ENCODE peak calls at places on chromosomes 5 and 9, in eight cellular contexts. One of them, this sample, is unnamed.

GRCh38 chr5:92518318-92518913 is 1062.6 kb downstream of the NR2F1-AS1 start:
- DNase-seq in uterus: no peak
- DNase-seq in heart left ventricle: no peak
- DNase-seq in ovary: no peak
- DNase-seq in H1: no peak
- DNase-seq in NB4: peak; percentile 31
- DNase-seq in A549: peak; percentile 13
- DNase-seq in body of pancreas: peak; percentile 25
- DNase-seq in this sample: no peak

GRCh38 chr5:72082048-72082447 is 25.2 kb upstream of the MAP1B start:
- DNase-seq in ovary: no peak
- DNase-seq in NB4: no peak
- DNase-seq in heart left ventricle: no peak
- DNase-seq in uterus: no peak
- DNase-seq in A549: no peak
- DNase-seq in body of pancreas: no peak
- DNase-seq in H1: no peak
- DNase-seq in this sample: no peak

GRCh38 chr5:95583992-95584391 is 29.1 kb downstream of the ARSK start:
- DNase-seq in NB4: no peak
- DNase-seq in uterus: no peak
- DNase-seq in H1: no peak
- DNase-seq in A549: no peak
- DNase-seq in heart left ventricle: no peak
- DNase-seq in ovary: no peak
- DNase-seq in body of pancreas: no peak
- DNase-seq in this sample: no peak

GRCh38 chr5:150763023-150763793 is 4.4 kb upstream of the DCTN4 start:
- DNase-seq in NB4: peak; percentile 98
- DNase-seq in body of pancreas: peak; percentile 61
- DNase-seq in heart left ventricle: peak; percentile 61
- DNase-seq in A549: no peak
- DNase-seq in ovary: peak; percentile 62
- DNase-seq in H1: no peak
- DNase-seq in uterus: peak; percentile 78
- DNase-seq in this sample: no peak

GRCh38 chr5:61280205-61280604 is 51.9 kb upstream of the ZSWIM6 start:
- DNase-seq in ovary: no peak
- DNase-seq in body of pancreas: peak; percentile 45
- DNase-seq in H1: no peak
- DNase-seq in A549: no peak
- DNase-seq in uterus: no peak
- DNase-seq in NB4: no peak
- DNase-seq in heart left ventricle: no peak
- DNase-seq in this sample: no peak

GRCh38 chr9:107214915-107215314 is 68.2 kb upstream of the RAD23B start:
- DNase-seq in heart left ventricle: no peak
- DNase-seq in A549: no peak
- DNase-seq in uterus: no peak
- DNase-seq in ovary: no peak
- DNase-seq in H1: no peak
- DNase-seq in NB4: no peak
- DNase-seq in body of pancreas: no peak
- DNase-seq in this sample: no peak

GRCh38 chr9:129561594-129562281 is 59.2 kb downstream of the C9orf50 start:
- DNase-seq in A549: no peak
- DNase-seq in NB4: no peak
- DNase-seq in H1: no peak
- DNase-seq in uterus: no peak
- DNase-seq in body of pancreas: peak; percentile 40
- DNase-seq in heart left ventricle: no peak
- DNase-seq in ovary: peak; percentile 60
- DNase-seq in this sample: no peak

GRCh38 chr9:129770741-129771140 is 17.9 kb upstream of the PTGES start:
- DNase-seq in body of pancreas: peak; percentile 20
- DNase-seq in A549: no peak
- DNase-seq in heart left ventricle: no peak
- DNase-seq in uterus: no peak
- DNase-seq in ovary: no peak
- DNase-seq in H1: no peak
- DNase-seq in NB4: no peak
- DNase-seq in this sample: no peak

GRCh38 chr5:153523831-153524230 is 33.4 kb downstream of the GRIA1 start:
- DNase-seq in heart left ventricle: peak; percentile 43
- DNase-seq in body of pancreas: peak; percentile 16
- DNase-seq in A549: no peak
- DNase-seq in H1: no peak
- DNase-seq in uterus: no peak
- DNase-seq in NB4: no peak
- DNase-seq in ovary: no peak
- DNase-seq in this sample: no peak

GRCh38 chr5:134436523-134437339 is 25.1 kb upstream of the CDKN2AIPNL start:
- DNase-seq in H1: no peak
- DNase-seq in ovary: no peak
- DNase-seq in NB4: peak; percentile 87
- DNase-seq in uterus: peak; percentile 54
- DNase-seq in A549: peak; percentile 41
- DNase-seq in body of pancreas: peak; percentile 86
- DNase-seq in heart left ventricle: peak; percentile 73
- DNase-seq in this sample: peak; percentile 48

GRCh38 chr5:153659337-153659736 is 168.9 kb downstream of the GRIA1 start:
- DNase-seq in body of pancreas: no peak
- DNase-seq in A549: no peak
- DNase-seq in uterus: no peak
- DNase-seq in H1: no peak
- DNase-seq in ovary: no peak
- DNase-seq in NB4: no peak
- DNase-seq in heart left ventricle: no peak
- DNase-seq in this sample: no peak

GRCh38 chr5:108059334-108059733 is 322.6 kb downstream of the FBXL17 start:
- DNase-seq in heart left ventricle: no peak
- DNase-seq in ovary: no peak
- DNase-seq in uterus: no peak
- DNase-seq in body of pancreas: no peak
- DNase-seq in A549: no peak
- DNase-seq in NB4: no peak
- DNase-seq in H1: no peak
- DNase-seq in this sample: no peak

GRCh38 chr9:110994771-110995241 is 43.5 kb downstream of the LPAR1 start:
- DNase-seq in NB4: no peak
- DNase-seq in H1: no peak
- DNase-seq in A549: no peak
- DNase-seq in heart left ventricle: no peak
- DNase-seq in body of pancreas: no peak
- DNase-seq in uterus: no peak
- DNase-seq in ovary: no peak
- DNase-seq in this sample: no peak

GRCh38 chr5:172370648-172371248 is 83.6 kb downstream of the SH3PXD2B start:
- DNase-seq in ovary: no peak
- DNase-seq in A549: peak; percentile 23
- DNase-seq in uterus: no peak
- DNase-seq in body of pancreas: peak; percentile 68
- DNase-seq in H1: no peak
- DNase-seq in heart left ventricle: no peak
- DNase-seq in NB4: peak; percentile 61
- DNase-seq in this sample: no peak

GRCh38 chr5:96885518-96886338 is 9.4 kb downstream of the ERAP2 start:
- DNase-seq in ovary: no peak
- DNase-seq in A549: no peak
- DNase-seq in H1: no peak
- DNase-seq in uterus: no peak
- DNase-seq in heart left ventricle: no peak
- DNase-seq in body of pancreas: no peak
- DNase-seq in NB4: peak; percentile 73
- DNase-seq in this sample: no peak

GRCh38 chr9:122226758-122227575 is 1.8 kb downstream of the LHX6 start:
- DNase-seq in body of pancreas: no peak
- DNase-seq in A549: no peak
- DNase-seq in H1: no peak
- DNase-seq in NB4: no peak
- DNase-seq in ovary: no peak
- DNase-seq in heart left ventricle: no peak
- DNase-seq in uterus: no peak
- DNase-seq in this sample: no peak

GRCh38 chr5:137617806-137618205 is 118.1 kb downstream of the KLHL3 start:
- DNase-seq in H1: no peak
- DNase-seq in uterus: no peak
- DNase-seq in A549: no peak
- DNase-seq in NB4: no peak
- DNase-seq in ovary: no peak
- DNase-seq in heart left ventricle: no peak
- DNase-seq in body of pancreas: no peak
- DNase-seq in this sample: no peak

GRCh38 chr9:128946945-128947422 is 419 bp downstream of the DOLK start:
- DNase-seq in H1: no peak
- DNase-seq in ovary: no peak
- DNase-seq in A549: no peak
- DNase-seq in heart left ventricle: peak; percentile 47
- DNase-seq in body of pancreas: peak; percentile 64
- DNase-seq in uterus: no peak
- DNase-seq in NB4: no peak
- DNase-seq in this sample: no peak

GRCh38 chr5:67992919-67993318 is 222.6 kb upstream of the PIK3R1 start:
- DNase-seq in body of pancreas: no peak
- DNase-seq in A549: no peak
- DNase-seq in NB4: no peak
- DNase-seq in uterus: no peak
- DNase-seq in ovary: no peak
- DNase-seq in heart left ventricle: no peak
- DNase-seq in H1: no peak
- DNase-seq in this sample: no peak

DNA sequence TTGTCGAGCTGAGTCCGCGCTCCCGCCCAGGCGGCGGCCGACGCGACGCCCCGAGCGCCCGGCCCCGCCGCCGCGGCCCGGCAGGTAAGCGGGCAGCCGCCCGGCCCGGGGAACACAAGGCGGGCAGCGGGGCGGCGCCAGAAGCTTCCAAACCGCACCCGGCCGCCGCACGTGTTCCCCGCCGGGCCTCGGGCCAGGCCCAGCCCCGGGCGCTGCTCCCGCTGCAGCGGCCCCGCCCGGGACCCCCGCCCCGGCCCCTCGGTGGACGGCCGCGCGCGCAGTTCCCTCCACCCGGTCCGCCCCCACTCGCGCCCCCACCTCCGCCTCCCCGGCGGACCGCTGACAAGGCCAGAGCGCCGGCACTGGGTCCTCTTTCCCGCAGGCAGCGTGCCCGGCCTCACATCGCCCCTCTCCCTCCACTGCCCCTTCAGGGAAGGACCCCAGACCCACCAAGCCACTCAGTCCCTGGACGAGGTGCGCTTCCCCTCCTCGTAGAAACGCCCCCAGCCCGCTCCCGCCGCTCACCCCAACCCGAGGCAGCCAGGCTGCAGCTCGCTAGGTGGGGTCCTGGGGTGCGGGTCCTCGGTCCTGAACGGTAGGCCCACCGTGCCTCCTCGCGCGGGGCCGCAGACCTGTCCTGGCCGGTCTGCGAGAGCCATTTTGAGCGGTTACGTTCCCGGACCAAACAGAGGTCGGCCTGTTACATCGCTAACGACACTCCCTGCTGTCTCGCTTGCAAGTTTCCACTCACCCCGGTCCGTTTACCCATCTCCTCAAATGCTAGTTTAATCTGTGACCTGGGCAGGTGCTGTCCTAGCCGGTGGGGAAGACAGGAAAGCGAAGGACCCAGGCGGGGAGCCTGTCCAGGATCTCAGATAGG is 475 bp downstream of the WDR5 start:
- DNase-seq in body of pancreas: peak; percentile 23
- DNase-seq in ovary: no peak
- DNase-seq in uterus: peak; percentile 40
- DNase-seq in A549: peak; percentile 18
- DNase-seq in NB4: peak; percentile 41
- DNase-seq in heart left ventricle: peak; percentile 55
- DNase-seq in H1: no peak
- DNase-seq in this sample: no peak
- TF ChIP-seq POLR2A in body of pancreas: no peak
- TF ChIP-seq POLR2A in ovary: no peak
- TF ChIP-seq POLR2A in uterus: no peak
- TF ChIP-seq POLR2A in A549: peak; percentile 61
- TF ChIP-seq POLR2A in NB4: no peak
- TF ChIP-seq POLR2A in heart left ventricle: no peak
- TF ChIP-seq POLR2A in H1: no peak
- TF ChIP-seq POLR2A in this sample: no peak

GRCh38 chr5:177554474-177555111 is at the start of gene FAM193B:
- DNase-seq in A549: peak; percentile 99
- DNase-seq in body of pancreas: peak; percentile 96
- DNase-seq in ovary: peak; percentile 96
- DNase-seq in heart left ventricle: peak; percentile 95
- DNase-seq in H1: peak; percentile 77
- DNase-seq in uterus: peak; percentile 95
- DNase-seq in NB4: peak; percentile 94
- DNase-seq in this sample: peak; percentile 76
- TF ChIP-seq CTCF in A549: peak; percentile 8
- TF ChIP-seq CTCF in body of pancreas: peak; percentile 6
- TF ChIP-seq CTCF in ovary: no peak
- TF ChIP-seq CTCF in heart left ventricle: peak; percentile 38
- TF ChIP-seq CTCF in H1: peak; percentile 13
- TF ChIP-seq CTCF in uterus: no peak
- TF ChIP-seq CTCF in NB4: peak; percentile 19
- TF ChIP-seq CTCF in this sample: no peak

DNA sequence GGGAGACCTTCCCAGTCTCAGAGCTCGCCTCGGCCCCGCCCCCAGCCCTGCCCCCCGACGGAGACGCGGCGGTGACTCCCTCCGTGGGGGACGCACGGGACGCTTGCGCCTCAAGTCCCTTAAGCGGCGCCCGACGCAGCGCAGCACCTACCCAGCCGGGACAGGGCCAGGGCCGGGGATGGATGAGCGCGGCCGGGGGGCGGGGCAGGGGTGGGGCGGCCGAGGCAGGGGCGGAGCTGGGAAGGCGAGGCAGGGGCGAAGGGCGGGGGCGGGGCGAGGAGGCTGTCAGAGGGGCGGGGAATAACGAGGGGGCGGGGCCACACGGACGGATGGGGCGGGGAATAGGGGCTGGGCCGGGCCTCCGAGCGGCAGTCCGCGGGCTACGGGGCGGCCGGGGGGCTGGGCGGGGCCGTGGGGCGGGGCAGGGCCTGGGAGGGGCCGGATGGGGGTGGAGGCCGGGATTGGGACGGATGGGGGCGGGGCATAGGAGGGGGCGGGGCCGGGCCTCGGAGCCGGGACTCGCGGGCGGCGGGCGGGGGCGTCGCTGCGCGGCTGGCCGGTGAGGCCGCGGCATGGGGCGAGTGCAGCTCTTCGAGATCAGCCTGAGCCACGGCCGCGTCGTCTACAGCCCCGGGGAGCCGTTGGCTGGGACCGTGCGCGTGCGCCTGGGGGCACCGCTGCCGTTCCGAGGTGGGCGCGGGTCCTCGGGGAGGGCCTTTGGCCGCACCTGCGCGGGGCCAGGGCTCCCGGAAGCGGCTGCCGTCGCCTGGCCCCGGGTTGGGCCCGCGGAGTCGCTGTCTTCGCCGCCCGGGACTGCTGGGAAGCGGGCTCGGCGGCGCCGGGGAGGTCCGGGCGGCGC is at the start of gene ARRDC1:
- DNase-seq in ovary: peak; percentile 90
- DNase-seq in NB4: peak; percentile 96
- DNase-seq in uterus: peak; percentile 90
- DNase-seq in heart left ventricle: peak; percentile 96
- DNase-seq in H1: peak; percentile 86
- DNase-seq in body of pancreas: peak; percentile 93
- DNase-seq in A549: peak; percentile 66
- DNase-seq in this sample: peak; percentile 92
- TF ChIP-seq POLR2A in ovary: peak; percentile 28
- TF ChIP-seq POLR2A in NB4: peak; percentile 73
- TF ChIP-seq POLR2A in uterus: peak; percentile 11
- TF ChIP-seq POLR2A in heart left ventricle: no peak
- TF ChIP-seq POLR2A in H1: no peak
- TF ChIP-seq POLR2A in body of pancreas: peak; percentile 88
- TF ChIP-seq POLR2A in A549: peak; percentile 78
- TF ChIP-seq POLR2A in this sample: no peak

GRCh38 chr5:2701592-2701991 is 49.9 kb downstream of the IRX2 start:
- DNase-seq in body of pancreas: no peak
- DNase-seq in uterus: no peak
- DNase-seq in A549: no peak
- DNase-seq in ovary: no peak
- DNase-seq in NB4: no peak
- DNase-seq in H1: no peak
- DNase-seq in heart left ventricle: no peak
- DNase-seq in this sample: no peak
- TF ChIP-seq CTCF in body of pancreas: no peak
- TF ChIP-seq CTCF in uterus: no peak
- TF ChIP-seq CTCF in A549: no peak
- TF ChIP-seq CTCF in ovary: no peak
- TF ChIP-seq CTCF in NB4: peak; percentile 7
- TF ChIP-seq CTCF in H1: peak; percentile 34
- TF ChIP-seq CTCF in heart left ventricle: no peak
- TF ChIP-seq CTCF in this sample: no peak